ENCODE peak calls at places on chromosomes 13 and 19, in four cellular contexts. E is IMR-90; Z is amniotic epithelial cell; J is stimulated activated CD4-positive, alpha-beta T cell treated with anti-CD3 and anti-CD28 coated beads, Interleukin-12 subunit alpha, Interleukin-12 subunit beta, amount 100 ng/mL, for 4 hours. A is an unnamed sample.
A peak's percentile ranks its signal among the peaks of the same experiment; 100 is the strongest.

GRCh38 chr13:42405665-42406390 is 133.9 kb downstream of the AKAP11 start:
- DNase-seq in Z (no peak), J (peak; percentile 48), E (peak; percentile 8), A (no peak)

GRCh38 chr19:38877781-38878574 is at the start of gene RINL:
- DNase-seq in E (no peak), J (peak; percentile 66), Z (no peak), A (peak; percentile 89)

GRCh38 chr19:30441011-30441410 is 68.8 kb downstream of the ZNF536 start:
- DNase-seq in E (no peak), Z (no peak), J (no peak), A (no peak)

GRCh38 chr13:40994581-40995230 is 24.4 kb downstream of the ELF1 start:
- DNase-seq in E (no peak), Z (no peak), J (no peak), A (no peak)

GRCh38 chr19:8858260-8858659 is 26.1 kb downstream of the MBD3L1 start:
- DNase-seq in E (no peak), Z (no peak), J (no peak), A (no peak)

GRCh38 chr13:102817907-102818306 is 19.0 kb downstream of the BIVM start:
- DNase-seq in J (no peak), E (no peak), Z (no peak), A (no peak)

GRCh38 chr13:103436057-103436654 is 369.9 kb upstream of the SLC10A2 start:
- DNase-seq in Z (no peak), E (no peak), J (no peak), A (no peak)

GRCh38 chr13:110431851-110432294 is 124.8 kb downstream of the COL4A2 start:
- DNase-seq in E (no peak), Z (no peak), J (no peak), A (no peak)

GRCh38 chr19:47609885-47610545 is 1.1 kb downstream of the BICRA start:
- DNase-seq in E (peak; percentile 26), J (peak; percentile 38), Z (peak; percentile 38), A (peak; percentile 83)

GRCh38 chr13:43388282-43389034 is 365.1 kb downstream of the DNAJC15 start:
- DNase-seq in Z (no peak), J (no peak), E (no peak), A (no peak)

GRCh38 chr19:33290956-33291622 is 11.2 kb downstream of the CEBPA start:
- DNase-seq in Z (no peak), J (no peak), E (no peak), A (peak; percentile 86)

GRCh38 chr19:51861870-51862622 is 25.7 kb downstream of the ZNF577 start:
- DNase-seq in Z (no peak), J (no peak), E (no peak), A (no peak)

GRCh38 chr19:50331187-50332013 is 2.2 kb upstream of the KCNC3 start:
- DNase-seq in Z (no peak), E (no peak), J (no peak), A (no peak)

GRCh38 chr13:43881580-43881979 is 1.9 kb downstream of the LACC1 start:
- DNase-seq in J (no peak), Z (no peak), E (no peak), A (no peak)

GRCh38 chr19:40284501-40285352 is at the start of gene AKT2:
- DNase-seq in E (peak; percentile 47), Z (no peak), J (peak; percentile 70), A (peak; percentile 80)

GRCh38 chr19:49014123-49014869 is 2.6 kb downstream of the LHB start:
- DNase-seq in Z (no peak), E (peak; percentile 40), J (no peak), A (no peak)

GRCh38 chr13:94093652-94094310 is 385.7 kb downstream of the DCT start:
- DNase-seq in J (no peak), Z (no peak), E (peak; percentile 60), A (no peak)

GRCh38 chr13:78689011-78689410 is 30.1 kb upstream of the OBI1 start:
- DNase-seq in E (no peak), J (no peak), Z (peak; percentile 2), A (no peak)

GRCh38 chr19:14369399-14370168 is 11.7 kb upstream of the ADGRE5 start:
- DNase-seq in Z (no peak), E (peak; percentile 64), J (peak; percentile 82), A (peak; percentile 64)

GRCh38 chr13:41842029-41842428 is 118.9 kb downstream of the VWA8 start:
- DNase-seq in E (peak; percentile 38), J (no peak), Z (peak; percentile 50), A (no peak)

GRCh38 chr19:45152504-45153338 is 8.1 kb downstream of the NKPD1 start:
- DNase-seq in J (peak; percentile 29), Z (peak; percentile 50), E (peak; percentile 40), A (peak; percentile 63)

GRCh38 chr19:50768289-50768688 is 2.0 kb upstream of the GPR32 start:
- DNase-seq in Z (no peak), J (no peak), E (no peak), A (no peak)

GRCh38 chr19:1513492-1514294 is 874 bp upstream of the ADAMTSL5 start:
- DNase-seq in J (peak; percentile 65), Z (peak; percentile 32), E (peak; percentile 53), A (peak; percentile 79)